ENCODE peak calls at places on chromosomes 7 and 10, in eight cellular contexts. J is nephron progenitor cell; B is breast epithelium; P is mucosa of descending colon; Z is dorsolateral prefrontal cortex; N is activated CD8-positive, alpha-beta T cell treated with anti-CD3 and anti-CD28 coated beads for 36 hours; H is psoas muscle; L is cardiac muscle cell. W is an unnamed sample.

GRCh38 chr7:140982508-140982907 is 32.2 kb downstream of the MRPS33 start:
- DNase-seq in J (no peak), B (no peak), P (no peak), Z (no peak), N (no peak), H (no peak), L (no peak), W (no peak)

GRCh38 chr10:112649492-112650152 is 202.6 kb downstream of the VTI1A start:
- DNase-seq in J (no peak), B (no peak), P (no peak), Z (no peak), N (no peak), H (no peak), L (peak), W (no peak)

GRCh38 chr10:91389636-91390512 is 20.3 kb upstream of the HECTD2 start:
- DNase-seq in J (peak), B (no peak), P (peak), Z (no peak), N (no peak), H (no peak), L (peak), W (no peak)

GRCh38 chr10:102208311-102209035 is 17.6 kb upstream of the ELOVL3 start:
- DNase-seq in J (no peak), B (no peak), P (peak), Z (no peak), N (no peak), H (no peak), L (peak), W (no peak)

GRCh38 chr10:118621304-118621942 is 26.0 kb upstream of the PRLHR start:
- DNase-seq in J (no peak), B (no peak), P (no peak), Z (no peak), N (peak), H (no peak), L (no peak), W (no peak)

GRCh38 chr7:133052826-133053225 is 29.1 kb downstream of the CHCHD3 start:
- DNase-seq in J (no peak), B (no peak), P (no peak), Z (no peak), N (no peak), H (no peak), L (peak), W (no peak)

GRCh38 chr10:129323311-129323710 is 143.7 kb upstream of the MGMT start:
- DNase-seq in J (no peak), B (no peak), P (no peak), Z (no peak), N (no peak), H (no peak), L (no peak), W (no peak)

GRCh38 chr7:133115596-133115995 is 33.7 kb upstream of the CHCHD3 start:
- DNase-seq in J (no peak), B (no peak), P (no peak), Z (no peak), N (no peak), H (no peak), L (no peak), W (no peak)

GRCh38 chr10:58326967-58327381 is 7.8 kb upstream of the UBE2D1 start:
- DNase-seq in J (no peak), B (no peak), P (no peak), Z (no peak), N (no peak), H (peak), L (peak), W (no peak)

GRCh38 chr7:27197137-27198042 is 2.5 kb downstream of the HOXA13 start:
- DNase-seq in J (no peak), B (no peak), P (no peak), Z (no peak), N (no peak), H (no peak), L (no peak), W (no peak)

GRCh38 chr10:43689618-43689954 is 40.9 kb upstream of the ZNF32 start:
- DNase-seq in J (peak), B (peak), P (peak), Z (peak), N (peak), H (peak), L (peak), W (no peak)

GRCh38 chr7:128104109-128104742 is 73.0 kb upstream of the LRRC4 start:
- DNase-seq in J (peak), B (no peak), P (no peak), Z (no peak), N (peak), H (peak), L (peak), W (no peak)

GRCh38 chr10:18043148-18043547 is 91.4 kb downstream of the SLC39A12 start:
- DNase-seq in J (no peak), B (no peak), P (no peak), Z (no peak), N (no peak), H (no peak), L (no peak), W (no peak)

GRCh38 chr7:129827467-129827990 is 125.2 kb downstream of the UBE2H start:
- DNase-seq in J (no peak), B (no peak), P (no peak), Z (no peak), N (no peak), H (no peak), L (no peak), W (no peak)

GRCh38 chr7:37924399-37924798 is 4.0 kb downstream of the EPDR1 start:
- DNase-seq in J (no peak), B (no peak), P (no peak), Z (no peak), N (no peak), H (no peak), L (no peak), W (no peak)

GRCh38 chr7:2841907-2842306 is 2.2 kb downstream of the GNA12 start:
- DNase-seq in J (no peak), B (no peak), P (no peak), Z (no peak), N (no peak), H (no peak), L (no peak), W (no peak)

GRCh38 chr7:24769014-24769830 is 12.0 kb upstream of the GSDME start:
- DNase-seq in J (no peak), B (no peak), P (no peak), Z (no peak), N (no peak), H (no peak), L (no peak), W (no peak)

GRCh38 chr10:11560076-11560709 is 51.3 kb downstream of the USP6NL start:
- DNase-seq in J (no peak), B (no peak), P (no peak), Z (no peak), N (no peak), H (no peak), L (peak), W (no peak)

DNA sequence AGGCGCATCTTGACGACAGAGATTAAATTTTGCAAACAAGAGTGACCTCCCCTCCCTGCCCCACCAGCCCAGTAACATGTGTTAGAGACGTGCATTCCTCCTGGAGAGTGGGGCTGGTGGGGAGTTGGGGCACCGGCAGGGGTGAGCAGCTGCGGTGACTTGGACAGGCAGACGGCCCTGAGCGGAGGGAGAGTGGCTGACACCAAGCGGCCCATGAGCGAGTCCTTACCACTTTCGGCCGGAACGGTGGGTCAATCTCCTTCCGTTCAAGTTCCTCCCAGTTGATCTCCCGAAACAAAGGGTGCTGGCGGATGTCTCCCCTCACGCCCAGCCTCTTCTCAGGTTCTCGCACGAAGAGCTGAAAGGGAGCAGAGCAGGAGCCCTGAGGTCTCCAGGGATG is 149.5 kb downstream of the PRKCQ start:
- DNase-seq in J (no peak), B (no peak), P (no peak), Z (no peak), N (no peak), H (no peak), L (no peak), W (no peak)
- TF ChIP-seq CTCF in J (no peak), B (no peak), P (no peak), Z (no peak), N (no peak), H (no peak), L (no peak), W (no peak)

DNA sequence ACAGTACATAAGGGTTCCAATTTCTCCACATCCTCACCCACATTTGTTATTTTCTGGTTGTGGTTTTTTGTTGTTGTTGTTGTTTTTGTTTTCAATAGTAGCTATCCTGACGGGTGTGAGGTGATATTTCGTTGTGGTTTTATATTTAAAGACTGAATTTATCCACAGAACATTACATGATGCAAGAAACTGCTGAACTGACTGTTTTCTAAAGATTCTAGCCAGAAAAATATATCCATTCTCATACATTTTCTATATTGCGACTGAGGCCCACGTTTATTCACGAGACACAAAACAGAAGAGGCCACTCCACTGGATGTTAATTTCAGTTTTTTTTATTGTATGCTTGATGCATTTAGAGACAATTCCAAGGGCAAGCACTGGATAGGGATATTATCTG is 69.8 kb downstream of the SCRN1 start:
- DNase-seq in J (no peak), B (no peak), P (no peak), Z (no peak), N (no peak), H (no peak), L (no peak), W (no peak)
- TF ChIP-seq CTCF in J (no peak), B (no peak), P (no peak), Z (no peak), N (no peak), H (no peak), L (no peak), W (no peak)

GRCh38 chr7:74252893-74253292 is 1.3 kb downstream of the RFC2 start:
- DNase-seq in J (no peak), B (no peak), P (peak), Z (no peak), N (no peak), H (no peak), L (no peak), W (no peak)

GRCh38 chr7:74254858-74255379 is 720 bp upstream of the RFC2 start:
- DNase-seq in J (no peak), B (no peak), P (no peak), Z (no peak), N (peak), H (no peak), L (no peak), W (no peak)

GRCh38 chr7:74253331-74253730 is 868 bp downstream of the RFC2 start:
- DNase-seq in J (no peak), B (no peak), P (no peak), Z (no peak), N (no peak), H (no peak), L (no peak), W (no peak)

GRCh38 chr7:74256446-74257408 is 2.5 kb upstream of the RFC2 start:
- DNase-seq in J (no peak), B (no peak), P (no peak), Z (no peak), N (no peak), H (no peak), L (peak), W (no peak)

GRCh38 chr7:74253975-74254857 is at the start of gene RFC2:
- DNase-seq in J (peak), B (peak), P (peak), Z (peak), N (peak), H (peak), L (peak), W (peak)
- TF ChIP-seq CTCF in J (no peak), B (peak), P (peak), Z (peak), N (no peak), H (peak), L (peak), W (peak)

GRCh38 chr10:20708305-20708704 is 188.8 kb downstream of the NEBL start:
- DNase-seq in J (no peak), B (no peak), P (no peak), Z (no peak), N (no peak), H (no peak), L (no peak), W (no peak)
- TF ChIP-seq CTCF in J (no peak), B (no peak), P (no peak), Z (no peak), N (no peak), H (no peak), L (no peak), W (no peak)

W was measured in progenitor cell of endocrine pancreas.